ENCODE peak calls at places on chromosomes 7 and 10, in six cellular contexts. Q is cardiac muscle cell; E is LoVo; F is NCI-H187; Z is naive thymus-derived CD8-positive, alpha-beta T cell; B is fibroblast of lung. T is an unnamed sample.
A peak's percentile ranks its signal among the peaks of the same experiment; 100 is the strongest.

GRCh38 chr7:138666385-138666784 is 34.8 kb downstream of the SVOPL start:
- DNase-seq in Q (peak; percentile 12), E (no peak), F (no peak), Z (no peak), B (peak; percentile 25), T (no peak)

GRCh38 chr10:123769647-123770046 is 103.5 kb downstream of the GPR26 start:
- DNase-seq in Q (no peak), E (no peak), F (no peak), Z (no peak), B (no peak), T (no peak)

GRCh38 chr10:21015838-21016237 is 118.7 kb upstream of the NEBL start:
- DNase-seq in Q (no peak), E (no peak), F (no peak), Z (no peak), B (no peak), T (no peak)

GRCh38 chr7:151107882-151108281 is 21.6 kb downstream of the AGAP3 start:
- DNase-seq in Q (no peak), E (no peak), F (no peak), Z (no peak), B (no peak), T (no peak)

GRCh38 chr10:79382491-79382941 is 35.2 kb downstream of the PPIF start:
- DNase-seq in Q (no peak), E (no peak), F (no peak), Z (no peak), B (no peak), T (no peak)

GRCh38 chr10:107425844-107426553 is 261.5 kb upstream of the SORCS1 start:
- DNase-seq in Q (no peak), E (no peak), F (no peak), Z (no peak), B (no peak), T (no peak)

GRCh38 chr7:12741951-12742575 is 54.6 kb downstream of the ARL4A start:
- DNase-seq in Q (no peak), E (no peak), F (no peak), Z (no peak), B (peak; percentile 65), T (no peak)

GRCh38 chr7:69768986-69769595 is 170.8 kb downstream of the AUTS2 start:
- DNase-seq in Q (peak; percentile 40), E (no peak), F (no peak), Z (no peak), B (peak; percentile 52), T (no peak)

GRCh38 chr7:108294595-108294994 is 161.6 kb downstream of the NRCAM start:
- DNase-seq in Q (no peak), E (no peak), F (no peak), Z (no peak), B (peak; percentile 18), T (peak; percentile 2)